ENCODE peak calls at places on chromosome 13, in four cellular contexts. One of them, this sample, is unnamed.

GRCh38 chr13:28049880-28050871 is 50.2 kb downstream of the FLT3 start:
- DNase-seq in naive thymus-derived CD4-positive, alpha-beta T cell: no peak
- DNase-seq in central memory CD4-positive, alpha-beta T cell: no peak
- DNase-seq in iris pigment epithelial cell: no peak
- DNase-seq in this sample: no peak

GRCh38 chr13:74306496-74306895 is 172.3 kb upstream of the KLF12 start:
- DNase-seq in naive thymus-derived CD4-positive, alpha-beta T cell: no peak
- DNase-seq in central memory CD4-positive, alpha-beta T cell: no peak
- DNase-seq in iris pigment epithelial cell: peak; percentile 26
- DNase-seq in this sample: peak; percentile 43

GRCh38 chr13:95338905-95339304 is 37.7 kb upstream of the ABCC4 start:
- DNase-seq in naive thymus-derived CD4-positive, alpha-beta T cell: no peak
- DNase-seq in central memory CD4-positive, alpha-beta T cell: no peak
- DNase-seq in iris pigment epithelial cell: no peak
- DNase-seq in this sample: no peak

GRCh38 chr13:102460806-102461205 is 59.0 kb upstream of the FGF14 start:
- DNase-seq in naive thymus-derived CD4-positive, alpha-beta T cell: no peak
- DNase-seq in central memory CD4-positive, alpha-beta T cell: no peak
- DNase-seq in iris pigment epithelial cell: no peak
- DNase-seq in this sample: peak; percentile 47

GRCh38 chr13:113152894-113153809 is 5.3 kb upstream of the PROZ start:
- DNase-seq in naive thymus-derived CD4-positive, alpha-beta T cell: peak; percentile 25
- DNase-seq in central memory CD4-positive, alpha-beta T cell: no peak
- DNase-seq in iris pigment epithelial cell: peak; percentile 52
- DNase-seq in this sample: no peak

GRCh38 chr13:79349011-79349410 is 57.0 kb downstream of the RBM26 start:
- DNase-seq in naive thymus-derived CD4-positive, alpha-beta T cell: no peak
- DNase-seq in central memory CD4-positive, alpha-beta T cell: no peak
- DNase-seq in iris pigment epithelial cell: no peak
- DNase-seq in this sample: no peak

GRCh38 chr13:106602178-106602577 is 34.2 kb upstream of the ARGLU1 start:
- DNase-seq in naive thymus-derived CD4-positive, alpha-beta T cell: no peak
- DNase-seq in central memory CD4-positive, alpha-beta T cell: no peak
- DNase-seq in iris pigment epithelial cell: no peak
- DNase-seq in this sample: no peak

GRCh38 chr13:59318320-59318930 is 845.3 kb downstream of the DIAPH3 start:
- DNase-seq in naive thymus-derived CD4-positive, alpha-beta T cell: peak; percentile 33
- DNase-seq in central memory CD4-positive, alpha-beta T cell: peak; percentile 3
- DNase-seq in iris pigment epithelial cell: peak; percentile 56
- DNase-seq in this sample: peak; percentile 81

GRCh38 chr13:46278474-46278873 is 66.7 kb downstream of the LRRC63 start:
- DNase-seq in naive thymus-derived CD4-positive, alpha-beta T cell: no peak
- DNase-seq in central memory CD4-positive, alpha-beta T cell: no peak
- DNase-seq in iris pigment epithelial cell: no peak
- DNase-seq in this sample: no peak

GRCh38 chr13:27794075-27794691 is 1.9 kb downstream of the GSX1 start:
- DNase-seq in naive thymus-derived CD4-positive, alpha-beta T cell: no peak
- DNase-seq in central memory CD4-positive, alpha-beta T cell: no peak
- DNase-seq in iris pigment epithelial cell: no peak
- DNase-seq in this sample: no peak

GRCh38 chr13:43815204-43815603 is 28.4 kb upstream of the ENOX1 start:
- DNase-seq in naive thymus-derived CD4-positive, alpha-beta T cell: no peak
- DNase-seq in central memory CD4-positive, alpha-beta T cell: no peak
- DNase-seq in iris pigment epithelial cell: peak; percentile 71
- DNase-seq in this sample: peak; percentile 63

GRCh38 chr13:80399340-80400163 is 58.6 kb upstream of the SPRY2 start:
- DNase-seq in naive thymus-derived CD4-positive, alpha-beta T cell: no peak
- DNase-seq in central memory CD4-positive, alpha-beta T cell: peak; percentile 5
- DNase-seq in iris pigment epithelial cell: no peak
- DNase-seq in this sample: peak; percentile 79

GRCh38 chr13:23921451-23921888 is 24.2 kb upstream of the C1QTNF9B start:
- DNase-seq in naive thymus-derived CD4-positive, alpha-beta T cell: no peak
- DNase-seq in central memory CD4-positive, alpha-beta T cell: peak; percentile 14
- DNase-seq in iris pigment epithelial cell: peak; percentile 51
- DNase-seq in this sample: peak; percentile 80

GRCh38 chr13:102401755-102402154 is at the start of gene FGF14:
- DNase-seq in naive thymus-derived CD4-positive, alpha-beta T cell: no peak
- DNase-seq in central memory CD4-positive, alpha-beta T cell: no peak
- DNase-seq in iris pigment epithelial cell: no peak
- DNase-seq in this sample: no peak

GRCh38 chr13:93859666-93860065 is 619.8 kb downstream of the DCT start:
- DNase-seq in naive thymus-derived CD4-positive, alpha-beta T cell: no peak
- DNase-seq in central memory CD4-positive, alpha-beta T cell: no peak
- DNase-seq in iris pigment epithelial cell: peak; percentile 57
- DNase-seq in this sample: no peak

GRCh38 chr13:21894091-21894490 is 223.2 kb downstream of the FGF9 start:
- DNase-seq in naive thymus-derived CD4-positive, alpha-beta T cell: no peak
- DNase-seq in central memory CD4-positive, alpha-beta T cell: no peak
- DNase-seq in iris pigment epithelial cell: no peak
- DNase-seq in this sample: no peak

GRCh38 chr13:109687559-109688448 is 98.6 kb downstream of the IRS2 start:
- DNase-seq in naive thymus-derived CD4-positive, alpha-beta T cell: no peak
- DNase-seq in central memory CD4-positive, alpha-beta T cell: no peak
- DNase-seq in iris pigment epithelial cell: no peak
- DNase-seq in this sample: no peak

This sample was measured in myocyte.